ENCODE peak calls at places on chromosomes 3 and 15, in nine cellular contexts. C is PC-3, E is MCF 10A, H is stomach, M is HL-60, P is SHP77, J is HEK293T, U is substantia nigra, G is EL. O is an unnamed sample.

GRCh38 chr3:51340311-51340829 is 44.7 kb upstream of the MANF start:
- DNase-seq in C (peak), E (peak), H (no peak), M (no peak), P (no peak), J (no peak), U (no peak), G (peak), O (peak)

GRCh38 chr3:187719628-187720336 is 17.4 kb upstream of the RTP2 start:
- DNase-seq in C (no peak), E (no peak), H (no peak), M (no peak), P (no peak), J (no peak), U (peak), G (no peak), O (no peak)

GRCh38 chr15:52277575-52277974 is 18.0 kb downstream of the MYO5C start:
- DNase-seq in C (no peak), E (no peak), H (no peak), M (no peak), P (no peak), J (no peak), U (no peak), G (no peak), O (no peak)

GRCh38 chr3:122111974-122112373 is 56.8 kb downstream of the CD86 start:
- DNase-seq in C (no peak), E (no peak), H (no peak), M (no peak), P (no peak), J (no peak), U (no peak), G (no peak), O (no peak)

GRCh38 chr3:88618121-88618645 is 468.4 kb downstream of the C3orf38 start:
- DNase-seq in C (no peak), E (no peak), H (no peak), M (no peak), P (no peak), J (peak), U (no peak), G (no peak), O (no peak)

GRCh38 chr15:27057904-27058645 is 87.1 kb downstream of the GABRG3 start:
- DNase-seq in C (peak), E (no peak), H (no peak), M (no peak), P (no peak), J (no peak), U (no peak), G (no peak), O (peak)

GRCh38 chr15:36977620-36978610 is 122.4 kb downstream of the MEIS2 start:
- DNase-seq in C (no peak), E (no peak), H (no peak), M (no peak), P (no peak), J (no peak), U (no peak), G (no peak), O (no peak)

GRCh38 chr3:165523801-165524200 is 313.4 kb downstream of the BCHE start:
- DNase-seq in C (peak), E (peak), H (no peak), M (no peak), P (no peak), J (no peak), U (no peak), G (no peak), O (no peak)

GRCh38 chr15:73029003-73029527 is 23.2 kb upstream of the NEO1 start:
- DNase-seq in C (no peak), E (no peak), H (no peak), M (no peak), P (no peak), J (no peak), U (no peak), G (no peak), O (no peak)

GRCh38 chr15:74958320-74958907 is 1.8 kb upstream of the RPP25 start:
- DNase-seq in C (peak), E (no peak), H (peak), M (no peak), P (no peak), J (no peak), U (no peak), G (peak), O (peak)

GRCh38 chr15:48358681-48359152 is 27.5 kb downstream of the DUT start:
- DNase-seq in C (peak), E (peak), H (no peak), M (no peak), P (no peak), J (no peak), U (no peak), G (peak), O (peak)

O was measured in AG08395.